ENCODE peak calls at places on chromosomes 16 and 17, in four cellular contexts. One of them, this sample, is unnamed.

GRCh38 chr16:26317885-26318284 is 626.1 kb downstream of the HS3ST4 start:
- DNase-seq in mucosa of descending colon: no peak
- DNase-seq in stimulated activated CD4-positive, alpha-beta T cell treated with anti-CD3 and anti-CD28 coated beads, TNF-alpha, amount 100 ng/mL, for 1 hour: no peak
- DNase-seq in hippocampal formation: no peak
- DNase-seq in this sample: no peak

GRCh38 chr16:50260206-50261159 is 5.9 kb upstream of the ADCY7 start:
- DNase-seq in mucosa of descending colon: peak
- DNase-seq in stimulated activated CD4-positive, alpha-beta T cell treated with anti-CD3 and anti-CD28 coated beads, TNF-alpha, amount 100 ng/mL, for 1 hour: no peak
- DNase-seq in hippocampal formation: no peak
- DNase-seq in this sample: no peak

GRCh38 chr16:29811896-29812665 is at the start of gene PRRT2:
- DNase-seq in mucosa of descending colon: peak
- DNase-seq in stimulated activated CD4-positive, alpha-beta T cell treated with anti-CD3 and anti-CD28 coated beads, TNF-alpha, amount 100 ng/mL, for 1 hour: no peak
- DNase-seq in hippocampal formation: peak
- DNase-seq in this sample: peak

GRCh38 chr17:39376434-39376833 is 25.0 kb downstream of the FBXL20 start:
- DNase-seq in mucosa of descending colon: no peak
- DNase-seq in stimulated activated CD4-positive, alpha-beta T cell treated with anti-CD3 and anti-CD28 coated beads, TNF-alpha, amount 100 ng/mL, for 1 hour: no peak
- DNase-seq in hippocampal formation: no peak
- DNase-seq in this sample: no peak

GRCh38 chr16:30660424-30661251 is 2.4 kb downstream of the FBRS start:
- DNase-seq in mucosa of descending colon: peak
- DNase-seq in stimulated activated CD4-positive, alpha-beta T cell treated with anti-CD3 and anti-CD28 coated beads, TNF-alpha, amount 100 ng/mL, for 1 hour: peak
- DNase-seq in hippocampal formation: no peak
- DNase-seq in this sample: no peak

GRCh38 chr17:41486316-41486715 is 3.4 kb downstream of the KRT36 start:
- DNase-seq in mucosa of descending colon: no peak
- DNase-seq in stimulated activated CD4-positive, alpha-beta T cell treated with anti-CD3 and anti-CD28 coated beads, TNF-alpha, amount 100 ng/mL, for 1 hour: no peak
- DNase-seq in hippocampal formation: no peak
- DNase-seq in this sample: no peak

GRCh38 chr17:41672153-41672552 is 16.5 kb upstream of the EIF1 start:
- DNase-seq in mucosa of descending colon: no peak
- DNase-seq in stimulated activated CD4-positive, alpha-beta T cell treated with anti-CD3 and anti-CD28 coated beads, TNF-alpha, amount 100 ng/mL, for 1 hour: no peak
- DNase-seq in hippocampal formation: no peak
- DNase-seq in this sample: no peak

GRCh38 chr16:70158261-70158939 is 15.2 kb upstream of the CLEC18C start:
- DNase-seq in mucosa of descending colon: no peak
- DNase-seq in stimulated activated CD4-positive, alpha-beta T cell treated with anti-CD3 and anti-CD28 coated beads, TNF-alpha, amount 100 ng/mL, for 1 hour: no peak
- DNase-seq in hippocampal formation: no peak
- DNase-seq in this sample: no peak

GRCh38 chr16:1775006-1775845 is 2.3 kb upstream of the MRPS34 start:
- DNase-seq in mucosa of descending colon: no peak
- DNase-seq in stimulated activated CD4-positive, alpha-beta T cell treated with anti-CD3 and anti-CD28 coated beads, TNF-alpha, amount 100 ng/mL, for 1 hour: no peak
- DNase-seq in hippocampal formation: no peak
- DNase-seq in this sample: no peak

GRCh38 chr16:86834451-86835035 is 256.2 kb downstream of the FOXL1 start:
- DNase-seq in mucosa of descending colon: no peak
- DNase-seq in stimulated activated CD4-positive, alpha-beta T cell treated with anti-CD3 and anti-CD28 coated beads, TNF-alpha, amount 100 ng/mL, for 1 hour: no peak
- DNase-seq in hippocampal formation: no peak
- DNase-seq in this sample: no peak

GRCh38 chr17:20920813-20921199 is 122.0 kb downstream of the USP22 start:
- DNase-seq in mucosa of descending colon: no peak
- DNase-seq in stimulated activated CD4-positive, alpha-beta T cell treated with anti-CD3 and anti-CD28 coated beads, TNF-alpha, amount 100 ng/mL, for 1 hour: no peak
- DNase-seq in hippocampal formation: no peak
- DNase-seq in this sample: no peak

GRCh38 chr17:44898768-44899073 is 524 bp downstream of the EFTUD2 start:
- DNase-seq in mucosa of descending colon: no peak
- DNase-seq in stimulated activated CD4-positive, alpha-beta T cell treated with anti-CD3 and anti-CD28 coated beads, TNF-alpha, amount 100 ng/mL, for 1 hour: no peak
- DNase-seq in hippocampal formation: no peak
- DNase-seq in this sample: no peak

GRCh38 chr16:29971304-29971703 is 2.4 kb upstream of the TAOK2 start:
- DNase-seq in mucosa of descending colon: no peak
- DNase-seq in stimulated activated CD4-positive, alpha-beta T cell treated with anti-CD3 and anti-CD28 coated beads, TNF-alpha, amount 100 ng/mL, for 1 hour: no peak
- DNase-seq in hippocampal formation: no peak
- DNase-seq in this sample: no peak

GRCh38 chr17:61454932-61455753 is 2.9 kb downstream of the TBX4 start:
- DNase-seq in mucosa of descending colon: no peak
- DNase-seq in stimulated activated CD4-positive, alpha-beta T cell treated with anti-CD3 and anti-CD28 coated beads, TNF-alpha, amount 100 ng/mL, for 1 hour: no peak
- DNase-seq in hippocampal formation: no peak
- DNase-seq in this sample: no peak

GRCh38 chr17:32253117-32253611 is 12.5 kb upstream of the RHBDL3 start:
- DNase-seq in mucosa of descending colon: no peak
- DNase-seq in stimulated activated CD4-positive, alpha-beta T cell treated with anti-CD3 and anti-CD28 coated beads, TNF-alpha, amount 100 ng/mL, for 1 hour: peak
- DNase-seq in hippocampal formation: peak
- DNase-seq in this sample: peak

GRCh38 chr16:2008631-2009301 is 855 bp downstream of the ZNF598 start:
- DNase-seq in mucosa of descending colon: peak
- DNase-seq in stimulated activated CD4-positive, alpha-beta T cell treated with anti-CD3 and anti-CD28 coated beads, TNF-alpha, amount 100 ng/mL, for 1 hour: no peak
- DNase-seq in hippocampal formation: no peak
- DNase-seq in this sample: no peak

GRCh38 chr17:17474341-17474740 is 2.5 kb upstream of the MED9 start:
- DNase-seq in mucosa of descending colon: no peak
- DNase-seq in stimulated activated CD4-positive, alpha-beta T cell treated with anti-CD3 and anti-CD28 coated beads, TNF-alpha, amount 100 ng/mL, for 1 hour: no peak
- DNase-seq in hippocampal formation: no peak
- DNase-seq in this sample: no peak

GRCh38 chr16:24098896-24099295 is 157.2 kb upstream of the CACNG3 start:
- DNase-seq in mucosa of descending colon: no peak
- DNase-seq in stimulated activated CD4-positive, alpha-beta T cell treated with anti-CD3 and anti-CD28 coated beads, TNF-alpha, amount 100 ng/mL, for 1 hour: no peak
- DNase-seq in hippocampal formation: no peak
- DNase-seq in this sample: no peak

GRCh38 chr17:82414548-82415281 is 3.4 kb upstream of the HEXD start:
- DNase-seq in mucosa of descending colon: no peak
- DNase-seq in stimulated activated CD4-positive, alpha-beta T cell treated with anti-CD3 and anti-CD28 coated beads, TNF-alpha, amount 100 ng/mL, for 1 hour: peak
- DNase-seq in hippocampal formation: peak
- DNase-seq in this sample: no peak

GRCh38 chr17:37648555-37648954 is 5.3 kb upstream of the DDX52 start:
- DNase-seq in mucosa of descending colon: no peak
- DNase-seq in stimulated activated CD4-positive, alpha-beta T cell treated with anti-CD3 and anti-CD28 coated beads, TNF-alpha, amount 100 ng/mL, for 1 hour: no peak
- DNase-seq in hippocampal formation: no peak
- DNase-seq in this sample: no peak

GRCh38 chr17:58313815-58314705 is 14.5 kb downstream of the TSPOAP1 start:
- DNase-seq in mucosa of descending colon: no peak
- DNase-seq in stimulated activated CD4-positive, alpha-beta T cell treated with anti-CD3 and anti-CD28 coated beads, TNF-alpha, amount 100 ng/mL, for 1 hour: no peak
- DNase-seq in hippocampal formation: no peak
- DNase-seq in this sample: no peak

GRCh38 chr16:54055864-54056263 is 230.7 kb downstream of the IRX3 start:
- DNase-seq in mucosa of descending colon: no peak
- DNase-seq in stimulated activated CD4-positive, alpha-beta T cell treated with anti-CD3 and anti-CD28 coated beads, TNF-alpha, amount 100 ng/mL, for 1 hour: no peak
- DNase-seq in hippocampal formation: no peak
- DNase-seq in this sample: no peak

GRCh38 chr17:29566473-29567361 is at the start of gene ABHD15:
- DNase-seq in mucosa of descending colon: peak
- DNase-seq in stimulated activated CD4-positive, alpha-beta T cell treated with anti-CD3 and anti-CD28 coated beads, TNF-alpha, amount 100 ng/mL, for 1 hour: no peak
- DNase-seq in hippocampal formation: peak
- DNase-seq in this sample: no peak

GRCh38 chr17:38751144-38751802 is 1.3 kb upstream of the PSMB3 start:
- DNase-seq in mucosa of descending colon: no peak
- DNase-seq in stimulated activated CD4-positive, alpha-beta T cell treated with anti-CD3 and anti-CD28 coated beads, TNF-alpha, amount 100 ng/mL, for 1 hour: no peak
- DNase-seq in hippocampal formation: no peak
- DNase-seq in this sample: no peak